ENCODE peak calls at places on chromosomes 3 and 15, in five cellular contexts. U is HFFc6, P is activated B cell treated with CpG ODN at 0.5 μM for 24 hours, W is suprapubic skin, M is AG09319. I is an unnamed sample.

GRCh38 chr15:68217341-68217740 is 12.2 kb downstream of the CLN6 start:
- DNase-seq in P (no peak), U (no peak), W (no peak), M (no peak), I (no peak)

GRCh38 chr15:78264304-78265136 is at the start of gene DNAJA4:
- DNase-seq in U (no peak), W (peak; percentile 78), P (peak; percentile 46), M (no peak), I (peak; percentile 81)

GRCh38 chr3:81249540-81250029 is 511.9 kb downstream of the GBE1 start:
- DNase-seq in U (peak; percentile 48), M (no peak), P (no peak), W (no peak), I (no peak)

GRCh38 chr15:100220058-100220728 is 121.6 kb downstream of the ADAMTS17 start:
- DNase-seq in M (no peak), P (no peak), U (no peak), W (no peak), I (no peak)

GRCh38 chr3:188037965-188038581 is 115.9 kb upstream of the LPP start:
- DNase-seq in P (no peak), M (no peak), U (no peak), W (no peak), I (no peak)

GRCh38 chr15:51967583-51967982 is 4.0 kb downstream of the LEO1 start:
- DNase-seq in P (no peak), M (no peak), W (no peak), U (no peak), I (no peak)

GRCh38 chr3:108474581-108474980 is 35.8 kb downstream of the MYH15 start:
- DNase-seq in M (peak; percentile 31), P (no peak), U (no peak), W (no peak), I (no peak)

GRCh38 chr3:184236033-184236410 is 6.6 kb downstream of the VWA5B2 start:
- DNase-seq in W (no peak), U (no peak), M (no peak), P (no peak), I (peak; percentile 9)

GRCh38 chr15:89028036-89028435 is 60.2 kb upstream of the ABHD2 start:
- DNase-seq in U (no peak), M (no peak), W (no peak), P (no peak), I (no peak)

GRCh38 chr15:77625376-77625775 is 7.3 kb downstream of the LINGO1 start:
- DNase-seq in W (no peak), P (no peak), U (no peak), M (no peak), I (no peak)

GRCh38 chr15:42018306-42019224 is 2.3 kb downstream of the PLA2G4E start:
- DNase-seq in P (no peak), W (peak; percentile 49), U (no peak), M (no peak), I (no peak)

GRCh38 chr3:59502806-59503205 is 453.0 kb upstream of the CFAP20DC start:
- DNase-seq in U (peak; percentile 5), P (no peak), M (peak; percentile 39), W (no peak), I (no peak)

GRCh38 chr3:59809016-59809415 is 759.2 kb upstream of the CFAP20DC start:
- DNase-seq in P (no peak), W (no peak), M (no peak), U (peak; percentile 1), I (no peak)

GRCh38 chr15:77186518-77187095 is 115.7 kb upstream of the TSPAN3 start:
- DNase-seq in W (no peak), P (no peak), M (no peak), U (peak; percentile 17), I (peak; percentile 15)

GRCh38 chr3:51717446-51717845 is 10.6 kb downstream of the GRM2 start:
- DNase-seq in M (no peak), P (no peak), U (no peak), W (no peak), I (no peak)

GRCh38 chr3:190323241-190323617 is 983 bp upstream of the CLDN1 start:
- DNase-seq in M (no peak), W (no peak), U (no peak), P (no peak), I (no peak)

GRCh38 chr3:52430416-52430810 is 14.5 kb downstream of the SEMA3G start:
- DNase-seq in W (peak; percentile 32), U (no peak), M (no peak), P (no peak), I (no peak)

GRCh38 chr3:42490243-42490642 is 12.2 kb upstream of the VIPR1 start:
- DNase-seq in P (peak; percentile 37), M (no peak), U (peak; percentile 39), W (peak; percentile 66), I (no peak)

GRCh38 chr3:79314962-79315361 is 452.8 kb downstream of the ROBO1 start:
- DNase-seq in M (no peak), W (no peak), U (no peak), P (no peak), I (no peak)

GRCh38 chr3:20916966-20917606 is 731.1 kb upstream of the SGO1 start:
- DNase-seq in M (no peak), U (no peak), W (no peak), P (no peak), I (no peak)

GRCh38 chr3:66413151-66413751 is 87.6 kb downstream of the LRIG1 start:
- DNase-seq in P (no peak), W (no peak), U (peak; percentile 89), M (peak; percentile 57), I (no peak)

GRCh38 chr15:88484781-88485246 is 17.3 kb downstream of the MRPS11 start:
- DNase-seq in P (no peak), U (peak; percentile 76), M (peak; percentile 40), W (no peak), I (no peak)

GRCh38 chr3:24119321-24119751 is 174.2 kb downstream of the NR1D2 start:
- DNase-seq in W (no peak), U (peak; percentile 38), P (no peak), M (no peak), I (no peak)

GRCh38 chr3:195612075-195612800 is 28.5 kb upstream of the APOD start:
- DNase-seq in P (no peak), M (no peak), W (peak; percentile 60), U (no peak), I (no peak)

GRCh38 chr3:149128856-149129255 is 582 bp upstream of the HPS3 start:
- DNase-seq in U (no peak), P (no peak), M (no peak), W (no peak), I (no peak)

GRCh38 chr15:29103825-29104565 is 165.6 kb downstream of the NSMCE3 start:
- DNase-seq in M (peak; percentile 22), W (no peak), P (no peak), U (peak; percentile 57), I (peak; percentile 69)

GRCh38 chr15:89444855-89445254 is 51.5 kb downstream of the RHCG start:
- DNase-seq in W (no peak), P (no peak), M (no peak), U (no peak), I (no peak)

GRCh38 chr3:47005212-47006144 is 26.0 kb downstream of the NBEAL2 start:
- DNase-seq in W (peak; percentile 61), P (peak; percentile 13), U (no peak), M (no peak), I (no peak)

GRCh38 chr3:159762238-159762637 is 226.4 kb upstream of the IL12A start:
- DNase-seq in U (peak; percentile 29), M (no peak), P (no peak), W (no peak), I (no peak)

GRCh38 chr3:194275231-194275671 is 75.9 kb downstream of the CPN2 start:
- DNase-seq in U (no peak), P (no peak), M (no peak), W (peak; percentile 59), I (no peak)

GRCh38 chr3:52831500-52832301 is 1.2 kb upstream of the ITIH4 start:
- DNase-seq in W (peak; percentile 78), U (peak; percentile 83), P (no peak), M (peak; percentile 51), I (no peak)

GRCh38 chr3:188051801-188052228 is 102.1 kb upstream of the LPP start:
- DNase-seq in U (no peak), M (no peak), P (no peak), W (no peak), I (no peak)

GRCh38 chr15:37053070-37053653 is 47.2 kb downstream of the MEIS2 start:
- DNase-seq in W (no peak), P (no peak), M (no peak), U (no peak), I (no peak)

GRCh38 chr3:70387889-70388288 is 75.5 kb upstream of the MDFIC2 start:
- DNase-seq in P (no peak), M (no peak), W (no peak), U (no peak), I (no peak)

GRCh38 chr3:70383360-70383831 is 71.0 kb upstream of the MDFIC2 start:
- DNase-seq in M (no peak), U (no peak), W (no peak), P (no peak), I (peak; percentile 14)

GRCh38 chr3:70386043-70386442 is 73.6 kb upstream of the MDFIC2 start:
- DNase-seq in W (no peak), U (no peak), P (no peak), M (no peak), I (no peak)
- TF ChIP-seq CTCF in W (no peak), U (no peak), P (no peak), M (no peak), I (no peak)

GRCh38 chr15:71098920-71099319 is 16.4 kb upstream of the THSD4 start:
- DNase-seq in W (no peak), P (no peak), M (no peak), U (no peak), I (no peak)
- TF ChIP-seq CTCF in W (no peak), P (no peak), M (no peak), U (peak; percentile 30), I (no peak)

GRCh38 chr3:182364723-182365650 is 428.3 kb upstream of the ATP11B start:
- DNase-seq in W (no peak), M (no peak), P (no peak), U (no peak), I (no peak)

GRCh38 chr3:182369861-182370260 is 423.4 kb upstream of the ATP11B start:
- DNase-seq in P (no peak), U (no peak), M (no peak), W (no peak), I (no peak)

GRCh38 chr3:182366746-182367145 is 426.6 kb upstream of the ATP11B start:
- DNase-seq in M (no peak), U (no peak), P (no peak), W (no peak), I (no peak)

DNA sequence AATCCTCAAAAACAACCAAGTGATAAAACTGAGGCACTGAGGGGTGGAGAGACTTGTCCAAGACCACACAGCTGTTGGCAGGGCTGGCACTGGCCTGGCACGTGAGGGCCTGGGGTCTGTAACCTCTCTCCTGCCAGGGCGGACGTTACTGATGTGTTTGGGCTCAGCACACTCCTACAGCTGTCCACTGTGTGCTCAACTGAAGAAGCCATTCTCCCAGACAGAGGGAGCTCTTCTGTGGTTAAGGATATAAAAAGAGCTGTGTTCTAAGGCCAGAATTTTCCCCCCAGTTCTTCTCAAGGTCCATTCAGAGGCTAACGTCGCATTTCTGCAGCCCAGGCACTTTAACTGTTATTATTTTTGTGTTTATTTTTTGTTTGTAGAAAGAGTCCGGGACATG is 429.0 kb upstream of the ATP11B start:
- DNase-seq in P (no peak), W (no peak), M (no peak), U (no peak), I (no peak)
- TF ChIP-seq CTCF in P (no peak), W (no peak), M (no peak), U (no peak), I (no peak)

GRCh38 chr3:107103786-107104185 is 273.5 kb upstream of the CCDC54 start:
- DNase-seq in P (no peak), W (no peak), M (no peak), U (no peak), I (no peak)
- TF ChIP-seq CTCF in P (no peak), W (no peak), M (no peak), U (no peak), I (no peak)

GRCh38 chr3:83523470-83524073 is 1435.2 kb upstream of the CADM2 start:
- DNase-seq in P (no peak), U (no peak), W (no peak), M (no peak), I (peak; percentile 16)
- TF ChIP-seq CTCF in P (no peak), U (peak; percentile 22), W (no peak), M (peak; percentile 3), I (peak; percentile 79)

I was measured in GM13977.